ENCODE peak calls at places on chromosomes 11 and 22, in seven cellular contexts. A is HepG2, O is sigmoid colon, J is spleen, M is BE2C, F is neuronal stem cell, B is kidney. L is an unnamed sample.

GRCh38 chr22:38077096-38077495 is 6.9 kb downstream of the SLC16A8 start:
- DNase-seq in B (peak; percentile 52), A (no peak), F (no peak), M (no peak), J (no peak), O (no peak), L (no peak)

GRCh38 chr22:26610072-26610958 is 7.5 kb downstream of the CRYBB1 start:
- DNase-seq in B (no peak), F (no peak), M (no peak), J (peak; percentile 74), O (no peak), A (no peak), L (no peak)

GRCh38 chr11:17230867-17231851 is 23.4 kb upstream of the PIK3C2A start:
- DNase-seq in M (no peak), A (no peak), F (no peak), B (no peak), J (no peak), O (no peak), L (no peak)

GRCh38 chr11:119673389-119674336 is 55.3 kb downstream of the NECTIN1 start:
- DNase-seq in M (no peak), F (no peak), A (no peak), J (peak; percentile 84), O (no peak), B (no peak), L (peak; percentile 72)

GRCh38 chr22:39581303-39581702 is 10.8 kb downstream of the CACNA1I start:
- DNase-seq in B (no peak), J (no peak), F (no peak), A (no peak), M (no peak), O (no peak), L (no peak)

GRCh38 chr22:40621309-40622151 is 15.0 kb downstream of the MRTFA start:
- DNase-seq in O (no peak), A (peak; percentile 74), M (no peak), B (no peak), F (no peak), J (no peak), L (no peak)

GRCh38 chr22:37906364-37907008 is 389 bp downstream of the MICALL1 start:
- DNase-seq in F (no peak), O (peak; percentile 73), A (no peak), B (peak; percentile 81), M (no peak), J (peak; percentile 89), L (no peak)

GRCh38 chr22:32655068-32655467 is 146.4 kb upstream of the TIMP3 start:
- DNase-seq in B (no peak), M (no peak), O (no peak), F (no peak), A (no peak), J (no peak), L (no peak)

GRCh38 chr22:19043111-19044085 is 78.8 kb downstream of the DGCR2 start:
- DNase-seq in O (peak; percentile 43), F (no peak), B (peak; percentile 45), A (no peak), M (no peak), J (peak; percentile 32), L (no peak)

DNA sequence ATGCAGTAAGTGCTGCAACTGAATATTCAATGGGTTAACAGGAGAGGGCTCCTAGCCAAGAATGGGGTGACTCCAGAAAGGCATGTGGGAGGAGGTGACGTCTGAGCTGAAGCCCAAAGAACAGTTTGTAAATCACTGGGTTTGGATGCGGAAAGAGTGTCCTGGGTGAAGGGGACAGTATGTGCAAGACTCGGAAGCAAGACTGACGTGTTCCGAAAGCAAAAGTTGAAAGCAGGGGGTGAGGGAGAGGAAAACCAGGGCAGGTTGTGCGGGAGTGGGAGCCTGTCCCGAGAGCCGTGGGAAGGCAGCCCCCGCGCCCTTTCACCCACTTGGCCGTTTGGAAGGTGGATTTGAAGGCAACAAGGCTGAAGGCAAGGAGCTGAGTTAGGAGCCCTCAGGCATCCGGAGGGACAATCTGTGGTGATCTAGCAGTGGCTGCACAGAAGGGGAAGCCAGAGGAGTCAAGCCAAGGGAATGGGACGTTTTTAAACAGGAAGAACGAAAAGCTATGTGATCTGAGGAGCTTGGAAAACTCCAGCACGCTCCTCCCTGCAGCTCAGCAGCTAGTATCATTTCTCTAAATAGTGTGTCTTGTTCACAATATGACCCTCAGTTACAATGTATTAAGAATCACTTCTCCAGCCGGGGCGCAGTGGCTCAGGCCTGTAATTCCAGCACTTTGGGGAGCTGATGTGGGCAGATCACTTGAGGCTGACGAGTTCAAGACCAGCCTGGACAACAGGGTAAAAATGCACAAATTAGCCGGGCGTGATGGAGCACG is 7.7 kb downstream of the SLC25A18 start:
- DNase-seq in J (peak; percentile 29), M (no peak), A (no peak), F (no peak), O (peak; percentile 98), B (peak; percentile 89), L (no peak)
- H3K36me3 ChIP-seq in J (no peaks in the 10 kb centered on the region), M (no peaks in the 10 kb centered on the region), A (no peaks in the 10 kb centered on the region), F (no peaks in the 10 kb centered on the region), O (no peaks in the 10 kb centered on the region), B (no peaks in the 10 kb centered on the region), L (no peaks in the 10 kb centered on the region)

DNA sequence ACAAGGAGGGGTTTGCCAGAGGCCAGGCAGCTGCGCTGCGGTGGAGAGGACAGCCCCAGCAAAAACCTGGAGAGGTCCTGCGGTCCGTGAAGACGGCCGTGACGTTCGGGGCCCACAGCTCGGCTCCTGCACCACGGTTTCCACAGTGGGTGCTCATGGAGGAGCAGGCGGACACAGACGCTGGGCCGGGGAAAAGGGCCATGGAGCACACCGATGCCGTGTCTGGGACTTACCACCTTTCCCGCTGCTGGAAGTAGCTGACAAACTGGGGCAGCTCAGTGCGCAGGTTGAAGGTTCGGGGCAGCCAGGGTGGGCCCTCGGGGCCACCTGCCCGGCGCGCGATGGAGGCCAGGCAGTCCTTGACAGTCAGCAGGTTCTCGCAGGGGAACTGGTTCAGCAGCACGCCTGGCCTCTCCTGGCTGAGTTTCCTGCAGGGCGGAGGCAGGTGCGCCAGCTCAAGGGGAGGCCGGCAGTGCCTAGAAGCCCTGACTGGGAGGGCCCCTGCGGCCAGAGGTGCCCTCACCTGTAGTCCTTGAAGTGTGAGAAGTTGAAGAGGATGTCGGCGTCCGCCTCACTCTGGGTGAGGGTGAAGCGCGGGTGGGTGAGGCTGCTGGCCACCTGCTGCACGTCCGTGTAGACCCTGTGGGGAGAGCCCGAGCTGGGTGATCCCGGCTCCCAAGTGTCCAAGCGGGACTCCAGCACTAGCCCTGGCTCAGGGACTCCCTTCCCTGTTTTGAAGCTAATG is 12.8 kb downstream of the TTLL12 start:
- DNase-seq in O (no peak), A (no peak), F (no peak), B (peak; percentile 67), M (no peak), J (peak; percentile 58), L (no peak)
- H3K36me3 ChIP-seq in O (peaks cover 91% of the 10 kb centered on the region), A (peaks cover 47% of the 10 kb centered on the region), F (peaks cover 68% of the 10 kb centered on the region), B (peaks cover 20% of the 10 kb centered on the region), M (peaks cover 87% of the 10 kb centered on the region), J (peaks cover 64% of the 10 kb centered on the region), L (peaks cover 66% of the 10 kb centered on the region)

GRCh38 chr22:49807780-49808708 is 19.6 kb downstream of the BRD1 start:
- DNase-seq in J (no peak), O (no peak), A (no peak), M (no peak), B (no peak), F (no peak), L (no peak)
- H3K36me3 ChIP-seq in J (peaks cover 15% of the 10 kb centered on the region), O (peaks cover 12% of the 10 kb centered on the region), A (peaks cover 40% of the 10 kb centered on the region), M (peaks cover 34% of the 10 kb centered on the region), B (peaks cover 7% of the 10 kb centered on the region), F (peaks cover 15% of the 10 kb centered on the region), L (peaks cover 46% of the 10 kb centered on the region)

DNA sequence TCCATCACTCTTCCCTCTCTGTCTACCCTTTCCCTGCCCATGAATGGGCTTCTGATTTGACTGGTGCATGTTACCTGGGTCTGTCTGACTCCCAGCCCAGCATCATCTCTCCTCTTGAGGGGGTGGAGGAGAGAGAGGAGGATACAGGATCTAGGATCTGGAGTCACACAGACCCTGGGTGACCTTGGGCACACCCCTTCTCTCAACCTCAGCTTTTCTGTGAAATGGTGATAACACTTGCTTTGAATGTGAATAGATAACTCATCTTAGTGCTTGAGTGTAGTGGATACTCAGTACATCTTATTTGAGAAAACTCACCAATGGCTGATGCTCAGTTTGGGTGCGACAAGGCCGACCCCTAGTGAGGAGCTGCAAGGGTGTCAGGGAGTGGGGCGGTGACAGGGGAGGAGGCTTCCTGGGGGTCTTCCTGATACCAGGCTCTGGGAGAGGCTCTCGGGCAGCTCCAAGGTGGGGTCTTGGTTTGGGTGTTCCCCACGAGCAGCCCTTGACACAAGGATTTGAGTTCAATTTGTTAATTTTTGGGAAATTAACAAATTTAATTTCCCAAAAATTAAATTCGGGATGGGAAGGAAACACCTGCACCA is 9.0 kb downstream of the INCENP start:
- DNase-seq in O (no peak), F (no peak), J (no peak), A (no peak), B (no peak), M (no peak), L (no peak)
- H3K36me3 ChIP-seq in O (peaks cover 48% of the 10 kb centered on the region), F (peaks cover 50% of the 10 kb centered on the region), J (peaks cover 45% of the 10 kb centered on the region), A (peaks cover 67% of the 10 kb centered on the region), B (peaks cover 13% of the 10 kb centered on the region), M (peaks cover 18% of the 10 kb centered on the region), L (peaks cover 83% of the 10 kb centered on the region)

DNA sequence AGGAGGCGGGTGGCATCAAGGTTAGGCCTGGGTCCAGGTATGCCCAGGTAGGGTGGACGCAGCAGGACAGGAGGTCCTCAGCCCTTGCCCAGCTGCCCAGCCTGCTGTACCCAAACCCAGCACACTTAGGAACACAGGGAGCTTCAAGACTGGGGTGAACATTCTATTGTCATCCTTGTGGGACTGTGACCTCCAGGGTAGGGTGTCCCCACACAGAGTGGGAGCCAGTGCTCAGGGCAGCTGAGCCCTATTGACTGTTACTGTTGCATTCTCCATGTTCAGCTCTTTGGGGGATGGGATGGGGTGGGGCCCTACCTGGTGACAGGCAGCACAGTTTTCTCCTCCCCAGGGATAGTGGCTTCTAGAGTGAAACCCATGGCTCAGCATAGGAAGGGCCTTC is 106.0 kb downstream of the BCR start:
- DNase-seq in A (no peak), J (no peak), O (no peak), F (no peak), M (no peak), B (peak; percentile 34), L (no peak)
- H3K36me3 ChIP-seq in A (peaks cover 68% of the 10 kb centered on the region), J (peaks cover 74% of the 10 kb centered on the region), O (peaks cover 45% of the 10 kb centered on the region), F (peaks cover 42% of the 10 kb centered on the region), M (peaks cover 4% of the 10 kb centered on the region), B (peaks cover 45% of the 10 kb centered on the region), L (peaks cover 88% of the 10 kb centered on the region)

GRCh38 chr11:112785717-112786116 is 175.5 kb upstream of the NCAM1 start:
- DNase-seq in M (no peak), J (no peak), F (no peak), A (no peak), O (no peak), B (no peak), L (no peak)

GRCh38 chr11:112786196-112786595 is 175.0 kb upstream of the NCAM1 start:
- DNase-seq in O (no peak), F (no peak), B (no peak), J (no peak), A (no peak), M (no peak), L (no peak)

GRCh38 chr11:112786886-112787530 is 174.2 kb upstream of the NCAM1 start:
- DNase-seq in A (no peak), B (no peak), F (no peak), M (no peak), O (no peak), J (no peak), L (no peak)

GRCh38 chr11:112790286-112790685 is 170.9 kb upstream of the NCAM1 start:
- DNase-seq in F (no peak), B (no peak), J (no peak), M (no peak), A (no peak), O (no peak), L (no peak)

DNA sequence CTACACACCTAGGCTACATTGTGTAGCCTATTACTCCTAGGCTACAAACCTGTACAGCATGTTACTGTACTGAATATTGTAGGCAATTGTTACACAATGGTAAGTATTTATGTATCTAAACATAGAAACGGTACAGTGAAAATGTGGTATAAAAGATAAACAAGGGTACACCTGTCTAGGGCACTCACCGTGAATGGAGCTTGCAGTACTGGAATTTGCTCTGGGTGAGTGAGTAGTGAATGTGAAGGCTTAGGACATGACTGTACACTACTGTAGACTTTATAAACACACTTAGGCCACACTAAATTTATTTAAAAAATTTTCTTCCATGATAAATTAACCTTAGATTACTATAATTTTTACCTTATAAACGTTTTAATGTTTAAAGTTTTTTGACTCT is 171.7 kb upstream of the NCAM1 start:
- DNase-seq in M (no peak), J (no peak), A (no peak), F (no peak), O (no peak), B (no peak), L (no peak)
- H3K36me3 ChIP-seq in M (no peaks in the 10 kb centered on the region), J (no peaks in the 10 kb centered on the region), A (no peaks in the 10 kb centered on the region), F (no peaks in the 10 kb centered on the region), O (no peaks in the 10 kb centered on the region), B (no peaks in the 10 kb centered on the region), L (no peaks in the 10 kb centered on the region)

L was measured in WERI-Rb-1.